ENCODE peak calls at places on chromosomes 12 and 14, in six cellular contexts. C, I, L, E, S and D are unnamed samples. For H3K4me1, the result is how much of the 10 kb centered on the place peaks cover.

GRCh38 chr14:52043690-52044089 is 25.2 kb downstream of the NID2 start:
- DNase-seq in C (no peak), L (peak), S (no peak), I (peak), E (no peak), D (peak)

GRCh38 chr12:64609543-64610091 is 678 bp upstream of the RASSF3 start:
- DNase-seq in S (no peak), I (peak), E (no peak), C (no peak), L (no peak), D (no peak)

GRCh38 chr12:72264548-72265175 is 7.5 kb upstream of the TRHDE start:
- DNase-seq in I (peak), E (no peak), C (no peak), L (no peak), S (no peak), D (no peak)

GRCh38 chr14:99120147-99121026 is 151.6 kb downstream of the BCL11B start:
- DNase-seq in S (no peak), L (no peak), I (no peak), C (no peak), E (no peak), D (no peak)

GRCh38 chr14:49920935-49921334 is 28.1 kb downstream of the ARF6 start:
- DNase-seq in L (no peak), C (no peak), I (no peak), S (no peak), E (no peak), D (no peak)

GRCh38 chr12:124352839-124353238 is 57.9 kb downstream of the RFLNA start:
- DNase-seq in I (peak), L (peak), C (no peak), S (no peak), E (peak), D (no peak)

GRCh38 chr12:52493172-52493571 is at the start of gene KRT6A:
- DNase-seq in L (no peak), S (no peak), E (no peak), I (no peak), C (no peak), D (no peak)

GRCh38 chr12:94146166-94146565 is 2.2 kb upstream of the PLXNC1 start:
- DNase-seq in C (no peak), I (no peak), L (no peak), E (no peak), S (no peak), D (no peak)

GRCh38 chr12:98064501-98064900 is 450.9 kb upstream of the TMPO start:
- DNase-seq in I (no peak), C (no peak), E (no peak), L (no peak), S (no peak), D (no peak)

GRCh38 chr12:30979371-30980259 is 53.1 kb downstream of the TSPAN11 start:
- DNase-seq in S (no peak), C (no peak), I (peak), L (no peak), E (peak), D (no peak)

GRCh38 chr12:88693837-88694445 is 113.7 kb upstream of the KITLG start:
- DNase-seq in I (no peak), L (no peak), S (no peak), E (no peak), C (no peak), D (no peak)

GRCh38 chr12:124862768-124863408 is 776 bp downstream of the SCARB1 start:
- DNase-seq in I (no peak), L (peak), C (no peak), S (no peak), E (no peak), D (no peak)

GRCh38 chr12:102956738-102957338 is 636 bp upstream of the ASCL1 start:
- DNase-seq in I (no peak), L (no peak), C (no peak), E (no peak), S (no peak), D (no peak)

GRCh38 chr14:69040343-69040742 is 61.2 kb upstream of the ACTN1 start:
- DNase-seq in I (no peak), L (no peak), C (no peak), E (no peak), S (no peak), D (no peak)

GRCh38 chr12:25725874-25726273 is 172.8 kb upstream of the LMNTD1 start:
- DNase-seq in I (peak), S (no peak), E (no peak), C (no peak), L (no peak), D (no peak)

GRCh38 chr12:24608637-24609285 is 340.1 kb downstream of the BCAT1 start:
- DNase-seq in C (no peak), L (no peak), I (peak), E (no peak), S (no peak), D (no peak)

GRCh38 chr14:79419571-79420327 is 791.6 kb downstream of the DIO2 start:
- DNase-seq in C (no peak), E (no peak), S (no peak), I (no peak), L (no peak), D (no peak)

GRCh38 chr14:67806228-67806627 is 10.2 kb downstream of the ZFYVE26 start:
- DNase-seq in E (no peak), I (no peak), S (no peak), L (no peak), C (no peak), D (no peak)

GRCh38 chr14:95530461-95531170 is 4.2 kb upstream of the GLRX5 start:
- DNase-seq in C (no peak), I (no peak), S (no peak), L (no peak), E (no peak), D (no peak)

GRCh38 chr14:95526483-95527391 is 8.1 kb upstream of the GLRX5 start:
- DNase-seq in I (peak), S (no peak), L (no peak), C (no peak), E (no peak), D (no peak)

GRCh38 chr14:95527392-95528002 is 7.4 kb upstream of the GLRX5 start:
- DNase-seq in E (no peak), C (no peak), I (peak), S (no peak), L (peak), D (no peak)

GRCh38 chr14:95531473-95531872 is 3.4 kb upstream of the GLRX5 start:
- DNase-seq in L (no peak), C (no peak), I (peak), E (no peak), S (no peak), D (no peak)

DNA sequence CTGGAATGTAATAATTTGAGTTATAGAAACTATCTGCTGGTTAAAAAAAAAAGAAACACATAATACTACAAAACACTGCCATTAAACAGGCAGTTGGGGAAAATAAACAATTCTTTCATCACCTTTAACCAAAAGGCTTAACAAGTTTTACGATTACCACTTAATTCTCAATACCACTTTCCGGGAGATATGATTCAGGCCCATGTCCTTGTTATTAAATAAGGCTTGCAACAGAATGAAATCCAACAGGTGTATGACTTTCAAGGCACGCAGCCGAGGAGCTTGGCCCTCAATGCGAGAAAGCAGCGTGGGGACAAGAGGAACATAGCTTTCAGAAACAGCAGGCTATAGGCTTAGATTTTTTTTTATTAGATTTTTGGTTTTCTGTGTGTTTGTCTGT is 5.6 kb upstream of the GLRX5 start:
- DNase-seq in E (no peak), S (no peak), I (no peak), C (no peak), L (no peak), D (no peak)
- H3K4me1 ChIP-seq in E (half or more), S (under half), I (under half), C (under half), L (under half), D (under half)

GRCh38 chr12:29710104-29710503 is 73.6 kb downstream of the TMTC1 start:
- DNase-seq in L (no peak), E (peak), S (no peak), I (peak), C (peak), D (no peak)
- H3K27ac ChIP-seq in L (peak), E (peak), S (no peak), I (peak), C (peak), D (no peak)

DNA sequence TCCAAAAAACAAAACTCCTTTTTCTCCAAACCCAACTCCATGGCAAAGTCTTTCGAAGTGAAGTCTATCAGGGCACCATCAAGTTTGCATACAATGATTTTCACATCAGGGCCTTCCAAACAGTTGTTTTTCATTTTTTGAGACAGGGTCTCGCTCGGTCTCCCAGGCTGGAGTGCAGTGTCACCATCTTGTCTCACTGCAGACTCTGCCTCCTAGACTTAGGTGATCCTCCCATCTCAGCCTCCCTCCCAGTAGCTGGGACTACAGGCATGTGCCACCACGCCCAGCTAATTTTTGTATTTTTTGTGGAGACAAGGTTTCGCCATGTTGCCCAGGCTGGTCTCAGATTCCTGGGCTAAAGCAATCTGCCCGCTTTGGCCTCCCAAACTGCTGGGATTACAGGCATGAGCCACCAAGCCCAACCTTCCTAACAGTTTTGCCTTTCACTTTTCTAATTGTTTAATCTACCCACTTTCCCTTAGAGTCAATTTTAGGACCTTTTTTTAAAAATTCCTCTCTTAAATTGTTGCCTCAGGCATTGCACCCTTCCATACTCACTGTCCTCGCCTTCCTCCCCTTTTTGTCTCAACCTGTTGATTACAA is 11.6 kb downstream of the ZFHX2 start:
- DNase-seq in L (no peak), S (no peak), E (no peak), I (no peak), C (no peak), D (no peak)
- TF ChIP-seq CTCF in L (no peak), S (no peak), E (peak), I (no peak), C (no peak), D (no peak)

DNA sequence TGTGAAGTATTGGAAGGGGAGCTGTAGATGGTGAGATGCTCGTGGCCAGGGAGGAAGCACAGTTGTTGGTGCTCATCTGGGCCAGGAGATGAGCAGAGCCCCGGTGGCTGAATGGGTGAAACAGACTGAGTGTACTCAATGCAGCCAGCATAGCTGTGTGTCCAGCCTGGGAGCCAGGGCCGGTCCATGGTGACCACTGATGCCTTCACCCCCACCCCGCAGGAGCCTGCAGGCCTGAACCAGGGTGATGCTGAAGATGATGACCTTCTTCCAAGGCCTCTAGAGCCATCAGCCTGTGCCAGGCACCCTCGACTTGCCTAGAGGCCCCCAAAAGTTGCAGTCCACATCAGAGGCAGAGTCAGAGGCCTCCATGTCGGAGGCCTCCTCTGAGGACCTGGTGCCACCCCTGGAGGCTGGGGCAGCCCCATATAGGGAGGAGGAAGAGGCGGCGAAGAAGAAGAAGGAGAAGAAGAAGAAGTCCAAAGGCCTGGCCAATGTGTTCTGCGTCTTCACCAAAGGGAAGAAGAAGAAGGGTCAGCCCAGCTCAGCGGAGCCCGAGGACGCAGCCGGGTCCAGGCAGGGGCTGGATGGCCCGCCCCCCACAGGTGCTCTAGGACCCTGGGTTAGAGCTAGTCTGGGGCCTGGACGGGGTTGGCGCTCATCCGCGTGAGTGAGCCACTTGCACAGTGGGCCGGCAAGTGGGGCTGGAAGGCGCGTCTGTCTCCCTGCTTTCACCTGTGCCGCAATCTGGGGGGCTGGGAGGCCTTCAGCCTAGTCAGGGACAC is 3.0 kb downstream of the TNFAIP2 start:
- DNase-seq in C (peak), S (no peak), E (peak), I (no peak), L (peak), D (peak)
- H3K4me1 ChIP-seq in C (under half), S (under half), E (half or more), I (under half), L (under half), D (under half)

DNA sequence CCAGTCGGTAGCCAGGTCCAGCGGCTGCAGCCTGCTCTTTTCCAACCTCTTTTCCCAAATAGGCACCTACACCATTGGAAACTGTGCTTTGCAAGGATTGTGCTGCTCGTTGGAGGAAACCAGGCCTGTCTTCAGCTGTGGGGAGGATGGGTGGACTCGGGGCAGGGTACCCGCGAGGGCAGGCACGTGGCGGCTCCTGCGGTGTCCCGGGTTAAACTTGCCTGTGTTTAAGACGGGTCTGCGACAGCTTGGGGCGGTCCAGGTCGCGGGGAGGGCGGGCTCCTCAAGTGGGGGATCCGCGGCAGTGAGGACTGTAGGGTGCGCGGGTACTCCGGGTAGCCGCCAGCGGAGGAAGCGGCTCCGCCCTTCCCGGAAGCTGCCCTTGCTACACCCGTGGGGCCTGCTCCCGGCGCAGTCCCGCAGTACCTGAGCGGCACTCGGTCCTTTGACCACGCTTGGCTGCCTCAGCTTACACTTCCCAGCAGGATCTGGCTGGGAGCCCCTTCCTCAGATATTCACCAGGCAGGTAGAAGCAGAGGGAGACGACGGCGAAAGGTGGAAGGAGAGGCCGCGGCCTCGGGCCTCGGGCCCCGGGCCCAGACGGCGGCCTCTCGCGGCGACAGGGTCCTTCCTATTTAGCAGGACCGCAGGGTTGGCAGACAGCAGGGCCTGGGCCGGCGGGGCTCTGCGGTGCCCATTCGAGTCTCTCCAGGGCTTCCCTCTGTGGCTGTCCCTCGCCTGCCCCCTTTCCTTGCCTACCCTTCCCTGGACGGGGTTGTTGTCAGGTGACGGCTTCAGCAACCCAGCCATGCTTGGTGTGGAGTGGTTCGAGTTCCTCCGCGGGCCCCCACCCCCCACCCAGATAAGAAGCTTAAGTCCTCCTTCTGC is 2.9 kb downstream of the TTC6 start:
- DNase-seq in I (no peak), E (no peak), L (peak), C (no peak), S (no peak), D (no peak)
- H3K27ac ChIP-seq in I (no peak), E (no peak), L (peak), C (no peak), S (no peak), D (no peak)

DNA sequence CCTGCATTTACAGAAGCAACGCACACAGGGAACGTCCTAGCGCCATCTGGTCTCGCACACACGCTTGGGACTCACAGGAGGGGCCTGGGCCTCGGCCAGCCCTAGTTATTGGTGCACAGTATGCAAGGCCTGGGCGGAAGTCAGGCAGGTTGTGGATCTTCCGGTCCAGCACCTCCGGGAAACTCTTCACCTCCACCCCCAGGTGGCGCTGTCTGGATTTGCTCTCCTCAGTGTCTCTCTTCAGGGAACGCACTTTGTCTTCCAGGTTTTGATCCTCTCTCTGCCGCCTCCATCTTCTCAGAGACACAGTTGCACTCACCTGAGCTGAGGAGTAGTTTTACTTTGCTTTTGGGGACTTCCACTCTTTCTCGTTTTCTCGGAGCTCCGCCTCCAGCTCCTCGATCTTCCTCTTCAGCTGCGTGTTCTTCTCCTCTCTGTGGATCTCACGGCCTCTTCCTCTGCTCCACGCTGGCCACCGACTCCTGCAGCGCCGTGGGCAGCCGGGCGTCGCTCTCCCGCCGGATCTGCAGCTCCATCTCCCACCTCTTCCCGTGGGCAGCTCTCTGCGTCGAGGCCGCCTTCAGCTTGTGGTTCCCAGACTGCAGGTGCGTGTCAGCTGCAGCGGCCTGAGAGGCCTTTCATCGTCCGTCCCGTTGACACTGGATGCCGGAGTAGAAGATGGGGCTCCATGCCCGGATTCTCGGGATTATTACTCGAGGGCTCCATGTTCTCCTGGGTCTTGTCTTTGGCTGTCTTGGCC is 933.8 kb downstream of the TMEM121 start:
- DNase-seq in C (no peak), I (no peak), E (no peak), L (peak), S (peak), D (no peak)
- TF ChIP-seq CTCF in C (no peak), I (no peak), E (peak), L (peak), S (no peak), D (no peak)

GRCh38 chr12:132239392-132239791 is 90.0 kb downstream of the GALNT9 start:
- DNase-seq in E (no peak), S (no peak), I (no peak), C (no peak), L (no peak), D (no peak)

GRCh38 chr12:132237772-132238486 is 91.5 kb downstream of the GALNT9 start:
- DNase-seq in E (no peak), C (no peak), S (no peak), I (no peak), L (no peak), D (no peak)

GRCh38 chr12:132236930-132237771 is 92.2 kb downstream of the GALNT9 start:
- DNase-seq in C (no peak), L (no peak), I (no peak), S (no peak), E (no peak), D (no peak)

GRCh38 chr12:132239796-132240668 is 89.4 kb downstream of the GALNT9 start:
- DNase-seq in L (no peak), E (no peak), S (no peak), I (no peak), C (no peak), D (no peak)

GRCh38 chr12:132238487-132239248 is 90.7 kb downstream of the GALNT9 start:
- DNase-seq in L (no peak), E (no peak), S (no peak), I (peak), C (no peak), D (no peak)
- H3K4me1 ChIP-seq in L (under half), E (under half), S (under half), I (under half), C (under half), D (under half)

GRCh38 chr14:92603309-92604257 is 90.0 kb downstream of the RIN3 start:
- DNase-seq in S (peak), L (peak), I (peak), C (peak), E (peak), D (no peak)
- H3K27ac ChIP-seq in S (no peak), L (peak), I (no peak), C (peak), E (peak), D (no peak)

DNA sequence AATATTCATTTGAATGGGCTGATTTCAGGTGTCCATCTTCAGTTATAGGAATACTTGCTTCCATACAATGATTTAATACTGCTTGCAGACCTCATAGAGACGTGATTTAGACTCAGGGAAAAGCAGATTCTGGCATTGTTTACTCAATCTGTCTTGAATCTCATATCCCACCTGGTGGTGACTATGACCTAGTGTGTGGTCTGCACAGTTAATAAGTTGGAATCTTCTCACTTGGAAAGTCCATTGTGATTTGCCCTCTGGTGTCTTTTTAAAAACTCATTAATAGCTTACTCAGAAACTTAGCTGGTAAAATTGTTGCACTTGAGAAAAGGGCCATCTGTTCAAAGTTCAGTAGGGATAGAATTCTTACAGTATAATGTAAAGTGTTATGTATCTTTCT is 106.0 kb downstream of the PELI2 start:
- DNase-seq in I (no peak), S (no peak), C (no peak), L (no peak), E (no peak), D (no peak)
- TF ChIP-seq CTCF in I (no peak), S (no peak), C (no peak), L (no peak), E (no peak), D (no peak)